ENCODE peak calls at places on chromosomes 13 and 19, in nine cellular contexts. One of them, this sample, is unnamed.

GRCh38 chr13:101515504-101515903 is 63.0 kb downstream of the ITGBL1 start:
- DNase-seq in non-pigmented ciliary epithelial cell: no peak
- DNase-seq in COR-L47: no peak
- DNase-seq in T-helper 1 cell: no peak
- DNase-seq in heart left ventricle: no peak
- DNase-seq in germinal center: no peak
- DNase-seq in stimulated activated CD4-positive, alpha-beta T cell treated with anti-CD3 and anti-CD28 coated beads, TNF-alpha, amount 100 ng/mL, for 48 hours: no peak
- DNase-seq in amygdala: no peak
- DNase-seq in nucleus accumbens: no peak
- DNase-seq in this sample: no peak

GRCh38 chr19:41366089-41366488 is 2.1 kb upstream of the B9D2 start:
- DNase-seq in heart left ventricle: no peak
- DNase-seq in non-pigmented ciliary epithelial cell: no peak
- DNase-seq in T-helper 1 cell: no peak
- DNase-seq in amygdala: no peak
- DNase-seq in germinal center: peak; percentile 47
- DNase-seq in stimulated activated CD4-positive, alpha-beta T cell treated with anti-CD3 and anti-CD28 coated beads, TNF-alpha, amount 100 ng/mL, for 48 hours: no peak
- DNase-seq in nucleus accumbens: no peak
- DNase-seq in COR-L47: no peak
- DNase-seq in this sample: no peak

GRCh38 chr13:87998081-87998480 is 326.9 kb downstream of the SLITRK5 start:
- DNase-seq in stimulated activated CD4-positive, alpha-beta T cell treated with anti-CD3 and anti-CD28 coated beads, TNF-alpha, amount 100 ng/mL, for 48 hours: no peak
- DNase-seq in COR-L47: no peak
- DNase-seq in amygdala: no peak
- DNase-seq in germinal center: no peak
- DNase-seq in non-pigmented ciliary epithelial cell: no peak
- DNase-seq in heart left ventricle: no peak
- DNase-seq in nucleus accumbens: no peak
- DNase-seq in T-helper 1 cell: no peak
- DNase-seq in this sample: no peak

GRCh38 chr19:45117666-45118065 is 24.7 kb downstream of the PPP1R37 start:
- DNase-seq in non-pigmented ciliary epithelial cell: no peak
- DNase-seq in COR-L47: no peak
- DNase-seq in stimulated activated CD4-positive, alpha-beta T cell treated with anti-CD3 and anti-CD28 coated beads, TNF-alpha, amount 100 ng/mL, for 48 hours: no peak
- DNase-seq in amygdala: no peak
- DNase-seq in T-helper 1 cell: no peak
- DNase-seq in heart left ventricle: no peak
- DNase-seq in nucleus accumbens: no peak
- DNase-seq in germinal center: no peak
- DNase-seq in this sample: no peak

GRCh38 chr19:1240925-1241324 is 626 bp upstream of the ATP5F1D start:
- DNase-seq in germinal center: no peak
- DNase-seq in COR-L47: no peak
- DNase-seq in heart left ventricle: no peak
- DNase-seq in T-helper 1 cell: no peak
- DNase-seq in non-pigmented ciliary epithelial cell: no peak
- DNase-seq in nucleus accumbens: no peak
- DNase-seq in amygdala: no peak
- DNase-seq in stimulated activated CD4-positive, alpha-beta T cell treated with anti-CD3 and anti-CD28 coated beads, TNF-alpha, amount 100 ng/mL, for 48 hours: no peak
- DNase-seq in this sample: no peak

GRCh38 chr19:13505761-13506549 is at the start of gene CACNA1A:
- DNase-seq in stimulated activated CD4-positive, alpha-beta T cell treated with anti-CD3 and anti-CD28 coated beads, TNF-alpha, amount 100 ng/mL, for 48 hours: no peak
- DNase-seq in heart left ventricle: no peak
- DNase-seq in amygdala: no peak
- DNase-seq in nucleus accumbens: no peak
- DNase-seq in non-pigmented ciliary epithelial cell: no peak
- DNase-seq in germinal center: peak; percentile 24
- DNase-seq in COR-L47: no peak
- DNase-seq in T-helper 1 cell: no peak
- DNase-seq in this sample: peak; percentile 26

GRCh38 chr13:78595458-78595818 is 7.9 kb downstream of the POU4F1 start:
- DNase-seq in nucleus accumbens: no peak
- DNase-seq in heart left ventricle: no peak
- DNase-seq in stimulated activated CD4-positive, alpha-beta T cell treated with anti-CD3 and anti-CD28 coated beads, TNF-alpha, amount 100 ng/mL, for 48 hours: no peak
- DNase-seq in T-helper 1 cell: no peak
- DNase-seq in COR-L47: no peak
- DNase-seq in germinal center: no peak
- DNase-seq in non-pigmented ciliary epithelial cell: no peak
- DNase-seq in amygdala: no peak
- DNase-seq in this sample: no peak

GRCh38 chr13:60261432-60262351 is 98.0 kb upstream of the DIAPH3 start:
- DNase-seq in amygdala: no peak
- DNase-seq in non-pigmented ciliary epithelial cell: no peak
- DNase-seq in COR-L47: peak; percentile 95
- DNase-seq in germinal center: no peak
- DNase-seq in T-helper 1 cell: no peak
- DNase-seq in nucleus accumbens: no peak
- DNase-seq in stimulated activated CD4-positive, alpha-beta T cell treated with anti-CD3 and anti-CD28 coated beads, TNF-alpha, amount 100 ng/mL, for 48 hours: no peak
- DNase-seq in heart left ventricle: no peak
- DNase-seq in this sample: no peak

GRCh38 chr13:31213681-31214289 is 14.0 kb downstream of the B3GLCT start:
- DNase-seq in heart left ventricle: no peak
- DNase-seq in amygdala: no peak
- DNase-seq in non-pigmented ciliary epithelial cell: no peak
- DNase-seq in stimulated activated CD4-positive, alpha-beta T cell treated with anti-CD3 and anti-CD28 coated beads, TNF-alpha, amount 100 ng/mL, for 48 hours: no peak
- DNase-seq in nucleus accumbens: no peak
- DNase-seq in T-helper 1 cell: no peak
- DNase-seq in germinal center: no peak
- DNase-seq in COR-L47: no peak
- DNase-seq in this sample: no peak

GRCh38 chr13:76440568-76440967 is 445.6 kb downstream of the KCTD12 start:
- DNase-seq in non-pigmented ciliary epithelial cell: no peak
- DNase-seq in heart left ventricle: no peak
- DNase-seq in amygdala: no peak
- DNase-seq in nucleus accumbens: no peak
- DNase-seq in T-helper 1 cell: no peak
- DNase-seq in stimulated activated CD4-positive, alpha-beta T cell treated with anti-CD3 and anti-CD28 coated beads, TNF-alpha, amount 100 ng/mL, for 48 hours: no peak
- DNase-seq in germinal center: peak; percentile 2
- DNase-seq in COR-L47: no peak
- DNase-seq in this sample: no peak

GRCh38 chr13:100506600-100507422 is 81.8 kb downstream of the GGACT start:
- DNase-seq in germinal center: no peak
- DNase-seq in stimulated activated CD4-positive, alpha-beta T cell treated with anti-CD3 and anti-CD28 coated beads, TNF-alpha, amount 100 ng/mL, for 48 hours: no peak
- DNase-seq in COR-L47: peak; percentile 79
- DNase-seq in nucleus accumbens: no peak
- DNase-seq in heart left ventricle: no peak
- DNase-seq in amygdala: no peak
- DNase-seq in T-helper 1 cell: no peak
- DNase-seq in non-pigmented ciliary epithelial cell: no peak
- DNase-seq in this sample: no peak

GRCh38 chr13:112893570-112894422 is 75.2 kb upstream of the MCF2L start:
- DNase-seq in T-helper 1 cell: no peak
- DNase-seq in stimulated activated CD4-positive, alpha-beta T cell treated with anti-CD3 and anti-CD28 coated beads, TNF-alpha, amount 100 ng/mL, for 48 hours: no peak
- DNase-seq in COR-L47: peak; percentile 86
- DNase-seq in amygdala: no peak
- DNase-seq in nucleus accumbens: no peak
- DNase-seq in heart left ventricle: peak; percentile 66
- DNase-seq in non-pigmented ciliary epithelial cell: no peak
- DNase-seq in germinal center: peak; percentile 77
- DNase-seq in this sample: no peak

GRCh38 chr13:73901324-73902068 is 232.7 kb downstream of the KLF12 start:
- DNase-seq in non-pigmented ciliary epithelial cell: no peak
- DNase-seq in T-helper 1 cell: no peak
- DNase-seq in stimulated activated CD4-positive, alpha-beta T cell treated with anti-CD3 and anti-CD28 coated beads, TNF-alpha, amount 100 ng/mL, for 48 hours: no peak
- DNase-seq in amygdala: no peak
- DNase-seq in heart left ventricle: no peak
- DNase-seq in COR-L47: no peak
- DNase-seq in nucleus accumbens: no peak
- DNase-seq in germinal center: no peak
- DNase-seq in this sample: no peak

GRCh38 chr13:79995334-79995733 is 345.6 kb downstream of the SPRY2 start:
- DNase-seq in T-helper 1 cell: no peak
- DNase-seq in COR-L47: no peak
- DNase-seq in nucleus accumbens: no peak
- DNase-seq in stimulated activated CD4-positive, alpha-beta T cell treated with anti-CD3 and anti-CD28 coated beads, TNF-alpha, amount 100 ng/mL, for 48 hours: no peak
- DNase-seq in amygdala: no peak
- DNase-seq in heart left ventricle: no peak
- DNase-seq in non-pigmented ciliary epithelial cell: peak; percentile 80
- DNase-seq in germinal center: no peak
- DNase-seq in this sample: no peak

GRCh38 chr19:30222428-30222873 is 149.7 kb upstream of the ZNF536 start:
- DNase-seq in heart left ventricle: no peak
- DNase-seq in stimulated activated CD4-positive, alpha-beta T cell treated with anti-CD3 and anti-CD28 coated beads, TNF-alpha, amount 100 ng/mL, for 48 hours: no peak
- DNase-seq in germinal center: peak; percentile 60
- DNase-seq in COR-L47: no peak
- DNase-seq in nucleus accumbens: no peak
- DNase-seq in non-pigmented ciliary epithelial cell: no peak
- DNase-seq in T-helper 1 cell: no peak
- DNase-seq in amygdala: no peak
- DNase-seq in this sample: no peak

GRCh38 chr19:16824658-16825311 is 4.4 kb upstream of the SIN3B start:
- DNase-seq in non-pigmented ciliary epithelial cell: no peak
- DNase-seq in nucleus accumbens: no peak
- DNase-seq in heart left ventricle: no peak
- DNase-seq in T-helper 1 cell: no peak
- DNase-seq in germinal center: no peak
- DNase-seq in COR-L47: no peak
- DNase-seq in amygdala: no peak
- DNase-seq in stimulated activated CD4-positive, alpha-beta T cell treated with anti-CD3 and anti-CD28 coated beads, TNF-alpha, amount 100 ng/mL, for 48 hours: no peak
- DNase-seq in this sample: no peak

GRCh38 chr19:47448360-47448727 is 23.3 kb downstream of the SLC8A2 start:
- DNase-seq in germinal center: no peak
- DNase-seq in heart left ventricle: no peak
- DNase-seq in nucleus accumbens: no peak
- DNase-seq in T-helper 1 cell: no peak
- DNase-seq in non-pigmented ciliary epithelial cell: no peak
- DNase-seq in stimulated activated CD4-positive, alpha-beta T cell treated with anti-CD3 and anti-CD28 coated beads, TNF-alpha, amount 100 ng/mL, for 48 hours: no peak
- DNase-seq in amygdala: no peak
- DNase-seq in COR-L47: no peak
- DNase-seq in this sample: no peak

GRCh38 chr19:41218615-41219507 is at the start of gene AXL:
- DNase-seq in germinal center: no peak
- DNase-seq in stimulated activated CD4-positive, alpha-beta T cell treated with anti-CD3 and anti-CD28 coated beads, TNF-alpha, amount 100 ng/mL, for 48 hours: no peak
- DNase-seq in non-pigmented ciliary epithelial cell: peak; percentile 20
- DNase-seq in COR-L47: no peak
- DNase-seq in T-helper 1 cell: no peak
- DNase-seq in heart left ventricle: peak; percentile 86
- DNase-seq in nucleus accumbens: peak; percentile 46
- DNase-seq in amygdala: peak; percentile 72
- DNase-seq in this sample: peak; percentile 58

GRCh38 chr19:57934820-57935665 is at the start of gene ZNF418:
- DNase-seq in nucleus accumbens: peak; percentile 71
- DNase-seq in stimulated activated CD4-positive, alpha-beta T cell treated with anti-CD3 and anti-CD28 coated beads, TNF-alpha, amount 100 ng/mL, for 48 hours: peak; percentile 20
- DNase-seq in non-pigmented ciliary epithelial cell: peak; percentile 51
- DNase-seq in germinal center: peak; percentile 67
- DNase-seq in COR-L47: no peak
- DNase-seq in amygdala: peak; percentile 75
- DNase-seq in T-helper 1 cell: no peak
- DNase-seq in heart left ventricle: no peak
- DNase-seq in this sample: peak; percentile 0

GRCh38 chr13:24763596-24764275 is at the start of gene RNF17:
- DNase-seq in heart left ventricle: no peak
- DNase-seq in T-helper 1 cell: no peak
- DNase-seq in stimulated activated CD4-positive, alpha-beta T cell treated with anti-CD3 and anti-CD28 coated beads, TNF-alpha, amount 100 ng/mL, for 48 hours: no peak
- DNase-seq in germinal center: no peak
- DNase-seq in non-pigmented ciliary epithelial cell: no peak
- DNase-seq in nucleus accumbens: no peak
- DNase-seq in COR-L47: no peak
- DNase-seq in amygdala: no peak
- DNase-seq in this sample: no peak

GRCh38 chr19:44554641-44555246 is 25.3 kb upstream of the CEACAM20 start:
- DNase-seq in heart left ventricle: no peak
- DNase-seq in non-pigmented ciliary epithelial cell: no peak
- DNase-seq in T-helper 1 cell: no peak
- DNase-seq in amygdala: no peak
- DNase-seq in stimulated activated CD4-positive, alpha-beta T cell treated with anti-CD3 and anti-CD28 coated beads, TNF-alpha, amount 100 ng/mL, for 48 hours: no peak
- DNase-seq in COR-L47: no peak
- DNase-seq in germinal center: no peak
- DNase-seq in nucleus accumbens: no peak
- DNase-seq in this sample: no peak

GRCh38 chr19:20315543-20315942 is 148.5 kb downstream of the ZNF486 start:
- DNase-seq in COR-L47: no peak
- DNase-seq in nucleus accumbens: no peak
- DNase-seq in T-helper 1 cell: no peak
- DNase-seq in heart left ventricle: no peak
- DNase-seq in stimulated activated CD4-positive, alpha-beta T cell treated with anti-CD3 and anti-CD28 coated beads, TNF-alpha, amount 100 ng/mL, for 48 hours: no peak
- DNase-seq in non-pigmented ciliary epithelial cell: no peak
- DNase-seq in germinal center: no peak
- DNase-seq in amygdala: no peak
- DNase-seq in this sample: no peak

GRCh38 chr13:33070713-33071112 is 54.5 kb downstream of the KL start:
- DNase-seq in COR-L47: no peak
- DNase-seq in heart left ventricle: no peak
- DNase-seq in T-helper 1 cell: no peak
- DNase-seq in amygdala: no peak
- DNase-seq in germinal center: no peak
- DNase-seq in nucleus accumbens: no peak
- DNase-seq in stimulated activated CD4-positive, alpha-beta T cell treated with anti-CD3 and anti-CD28 coated beads, TNF-alpha, amount 100 ng/mL, for 48 hours: no peak
- DNase-seq in non-pigmented ciliary epithelial cell: no peak
- DNase-seq in this sample: no peak

GRCh38 chr13:99374994-99375805 is 68.0 kb upstream of the GPR183 start:
- DNase-seq in non-pigmented ciliary epithelial cell: no peak
- DNase-seq in stimulated activated CD4-positive, alpha-beta T cell treated with anti-CD3 and anti-CD28 coated beads, TNF-alpha, amount 100 ng/mL, for 48 hours: no peak
- DNase-seq in germinal center: peak; percentile 90
- DNase-seq in amygdala: no peak
- DNase-seq in nucleus accumbens: no peak
- DNase-seq in T-helper 1 cell: no peak
- DNase-seq in COR-L47: no peak
- DNase-seq in heart left ventricle: peak; percentile 61
- DNase-seq in this sample: no peak

GRCh38 chr19:917323-918151 is at the start of gene KISS1R:
- DNase-seq in nucleus accumbens: no peak
- DNase-seq in COR-L47: peak; percentile 79
- DNase-seq in amygdala: no peak
- DNase-seq in germinal center: peak; percentile 61
- DNase-seq in T-helper 1 cell: no peak
- DNase-seq in non-pigmented ciliary epithelial cell: no peak
- DNase-seq in heart left ventricle: no peak
- DNase-seq in stimulated activated CD4-positive, alpha-beta T cell treated with anti-CD3 and anti-CD28 coated beads, TNF-alpha, amount 100 ng/mL, for 48 hours: no peak
- DNase-seq in this sample: no peak

GRCh38 chr13:20149762-20150161 is 11.1 kb downstream of the GJA3 start:
- DNase-seq in heart left ventricle: no peak
- DNase-seq in amygdala: no peak
- DNase-seq in COR-L47: no peak
- DNase-seq in T-helper 1 cell: no peak
- DNase-seq in non-pigmented ciliary epithelial cell: no peak
- DNase-seq in germinal center: no peak
- DNase-seq in stimulated activated CD4-positive, alpha-beta T cell treated with anti-CD3 and anti-CD28 coated beads, TNF-alpha, amount 100 ng/mL, for 48 hours: no peak
- DNase-seq in nucleus accumbens: no peak
- DNase-seq in this sample: no peak

GRCh38 chr13:114007566-114007965 is 33.7 kb upstream of the C13orf46 start:
- DNase-seq in amygdala: no peak
- DNase-seq in nucleus accumbens: no peak
- DNase-seq in COR-L47: no peak
- DNase-seq in heart left ventricle: peak; percentile 41
- DNase-seq in non-pigmented ciliary epithelial cell: no peak
- DNase-seq in germinal center: no peak
- DNase-seq in T-helper 1 cell: no peak
- DNase-seq in stimulated activated CD4-positive, alpha-beta T cell treated with anti-CD3 and anti-CD28 coated beads, TNF-alpha, amount 100 ng/mL, for 48 hours: no peak
- DNase-seq in this sample: no peak

GRCh38 chr13:50919291-50919690 is 9.7 kb downstream of the RNASEH2B start:
- DNase-seq in stimulated activated CD4-positive, alpha-beta T cell treated with anti-CD3 and anti-CD28 coated beads, TNF-alpha, amount 100 ng/mL, for 48 hours: no peak
- DNase-seq in T-helper 1 cell: no peak
- DNase-seq in COR-L47: no peak
- DNase-seq in non-pigmented ciliary epithelial cell: no peak
- DNase-seq in nucleus accumbens: no peak
- DNase-seq in germinal center: no peak
- DNase-seq in amygdala: no peak
- DNase-seq in heart left ventricle: no peak
- DNase-seq in this sample: no peak

GRCh38 chr19:1067341-1068103 is 555 bp downstream of the ARHGAP45 start:
- DNase-seq in amygdala: no peak
- DNase-seq in nucleus accumbens: no peak
- DNase-seq in germinal center: peak; percentile 60
- DNase-seq in non-pigmented ciliary epithelial cell: no peak
- DNase-seq in heart left ventricle: no peak
- DNase-seq in stimulated activated CD4-positive, alpha-beta T cell treated with anti-CD3 and anti-CD28 coated beads, TNF-alpha, amount 100 ng/mL, for 48 hours: no peak
- DNase-seq in COR-L47: no peak
- DNase-seq in T-helper 1 cell: peak; percentile 61
- DNase-seq in this sample: no peak

GRCh38 chr13:25738342-25738771 is 313.5 kb downstream of the SHISA2 start:
- DNase-seq in nucleus accumbens: no peak
- DNase-seq in amygdala: no peak
- DNase-seq in COR-L47: peak; percentile 67
- DNase-seq in heart left ventricle: no peak
- DNase-seq in stimulated activated CD4-positive, alpha-beta T cell treated with anti-CD3 and anti-CD28 coated beads, TNF-alpha, amount 100 ng/mL, for 48 hours: no peak
- DNase-seq in non-pigmented ciliary epithelial cell: peak; percentile 44
- DNase-seq in germinal center: no peak
- DNase-seq in T-helper 1 cell: no peak
- DNase-seq in this sample: no peak

GRCh38 chr13:27472441-27472840 is 22.1 kb upstream of the MTIF3 start:
- DNase-seq in stimulated activated CD4-positive, alpha-beta T cell treated with anti-CD3 and anti-CD28 coated beads, TNF-alpha, amount 100 ng/mL, for 48 hours: no peak
- DNase-seq in amygdala: no peak
- DNase-seq in germinal center: no peak
- DNase-seq in non-pigmented ciliary epithelial cell: no peak
- DNase-seq in T-helper 1 cell: no peak
- DNase-seq in heart left ventricle: no peak
- DNase-seq in COR-L47: no peak
- DNase-seq in nucleus accumbens: no peak
- DNase-seq in this sample: no peak